ENCODE peak calls at places on chromosomes 5 and 9, in six cellular contexts. B is endodermal cell, Q is kidney epithelial cell, Z is A673, J is fibroblast of pulmonary artery, M is colonic mucosa. C is an unnamed sample.
A peak's percentile ranks its signal among the peaks of the same experiment; 100 is the strongest.

GRCh38 chr9:98667241-98667640 is 41.5 kb downstream of the GABBR2 start:
- DNase-seq in B (no peak), Q (no peak), Z (no peak), J (no peak), M (no peak), C (no peak)

GRCh38 chr9:77899679-77900354 is 131.8 kb downstream of the GNAQ start:
- DNase-seq in B (no peak), Q (peak; percentile 77), Z (no peak), J (peak; percentile 54), M (no peak), C (peak; percentile 74)

GRCh38 chr9:114538241-114538640 is 33.0 kb upstream of the WHRN start:
- DNase-seq in B (peak; percentile 86), Q (no peak), Z (peak; percentile 9), J (no peak), M (peak; percentile 42), C (peak; percentile 30)

GRCh38 chr9:134186471-134187109 is 22.2 kb upstream of the RNU6ATAC start:
- DNase-seq in B (peak; percentile 42), Q (no peak), Z (no peak), J (no peak), M (no peak), C (no peak)

GRCh38 chr5:58902305-58902704 is 319.4 kb downstream of the RAB3C start:
- DNase-seq in B (no peak), Q (no peak), Z (no peak), J (no peak), M (no peak), C (no peak)

GRCh38 chr5:72611111-72611724 is 104.0 kb upstream of the ZNF366 start:
- DNase-seq in B (peak; percentile 88), Q (no peak), Z (peak; percentile 75), J (peak; percentile 86), M (peak; percentile 78), C (peak; percentile 28)

GRCh38 chr9:21903380-21903965 is 90.7 kb downstream of the CDKN2A start:
- DNase-seq in B (no peak), Q (no peak), Z (peak; percentile 11), J (no peak), M (no peak), C (no peak)

GRCh38 chr5:59773286-59773685 is 120.2 kb downstream of the PDE4D start:
- DNase-seq in B (no peak), Q (no peak), Z (no peak), J (no peak), M (no peak), C (no peak)

GRCh38 chr5:142108432-142109355 is at the start of gene NDFIP1:
- DNase-seq in B (peak; percentile 93), Q (no peak), Z (peak; percentile 86), J (peak; percentile 77), M (peak; percentile 89), C (peak; percentile 45)

GRCh38 chr5:172166030-172166429 is 22.0 kb downstream of the STK10 start:
- DNase-seq in B (no peak), Q (no peak), Z (no peak), J (no peak), M (no peak), C (no peak)

GRCh38 chr5:142979636-142980035 is 209.5 kb downstream of the ARHGAP26 start:
- DNase-seq in B (peak; percentile 55), Q (no peak), Z (peak; percentile 73), J (no peak), M (peak; percentile 70), C (no peak)

GRCh38 chr5:148849461-148849860 is 23.1 kb downstream of the ADRB2 start:
- DNase-seq in B (no peak), Q (no peak), Z (no peak), J (no peak), M (no peak), C (peak; percentile 29)

GRCh38 chr9:130418776-130419175 is 26.0 kb upstream of the ASS1 start:
- DNase-seq in B (no peak), Q (no peak), Z (no peak), J (no peak), M (no peak), C (no peak)

GRCh38 chr5:135026645-135027317 is 7.2 kb downstream of the PITX1 start:
- DNase-seq in B (peak; percentile 60), Q (no peak), Z (no peak), J (no peak), M (no peak), C (no peak)

GRCh38 chr5:158976035-158976434 is 123.7 kb downstream of the EBF1 start:
- DNase-seq in B (no peak), Q (peak; percentile 79), Z (peak; percentile 25), J (peak; percentile 85), M (no peak), C (no peak)

GRCh38 chr5:136374638-136375037 is 9.3 kb upstream of the TRPC7 start:
- DNase-seq in B (no peak), Q (no peak), Z (no peak), J (no peak), M (no peak), C (no peak)

GRCh38 chr9:92294297-92294676 is 790 bp upstream of the IARS1 start:
- DNase-seq in B (peak; percentile 54), Q (no peak), Z (peak; percentile 37), J (no peak), M (peak; percentile 20), C (peak; percentile 23)

GRCh38 chr5:87095787-87096186 is 171.9 kb upstream of the RASA1 start:
- DNase-seq in B (no peak), Q (no peak), Z (no peak), J (no peak), M (no peak), C (no peak)

GRCh38 chr9:36980148-36980974 is 53.7 kb downstream of the PAX5 start:
- DNase-seq in B (peak; percentile 88), Q (no peak), Z (peak; percentile 91), J (no peak), M (no peak), C (peak; percentile 21)

GRCh38 chr5:93162201-93162654 is 418.8 kb downstream of the NR2F1-AS1 start:
- DNase-seq in B (no peak), Q (no peak), Z (peak; percentile 44), J (peak; percentile 40), M (no peak), C (no peak)

GRCh38 chr9:98175762-98176161 is 16.7 kb downstream of the CORO2A start:
- DNase-seq in B (no peak), Q (no peak), Z (no peak), J (no peak), M (no peak), C (no peak)

GRCh38 chr9:83166369-83166768 is 103.4 kb upstream of the RASEF start:
- DNase-seq in B (no peak), Q (peak; percentile 5), Z (no peak), J (no peak), M (peak; percentile 65), C (no peak)

DNA sequence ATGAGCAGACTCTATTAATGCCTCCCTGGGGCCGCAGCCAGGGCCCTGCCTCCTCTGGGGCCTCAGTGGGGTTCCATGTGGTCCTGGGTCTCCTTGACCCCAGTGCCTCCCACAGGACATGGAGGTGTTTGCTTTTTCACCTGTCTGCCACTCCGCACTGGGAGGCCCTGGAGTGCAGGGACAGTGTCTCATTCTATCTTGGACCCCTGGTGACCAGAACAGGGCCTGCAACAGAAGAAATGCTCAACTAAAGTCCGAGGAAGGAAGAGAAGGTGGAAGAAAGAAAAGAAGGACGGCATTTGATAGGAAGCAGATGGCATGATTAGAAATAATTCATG is 243.2 kb downstream of the CDK5RAP2 start:
- DNase-seq in B (no peak), Q (no peak), Z (no peak), J (no peak), M (no peak), C (no peak)
- H3K4me3 ChIP-seq in B (no peak overlapping the region), Q (no peak overlapping the region), Z (no peak overlapping the region), J (no peak overlapping the region), M (no peak overlapping the region), C (no peak overlapping the region)

GRCh38 chr5:175219256-175219835 is 224.6 kb downstream of the DRD1 start:
- DNase-seq in B (no peak), Q (no peak), Z (no peak), J (no peak), M (no peak), C (no peak)

GRCh38 chr5:175226506-175226905 is 217.5 kb downstream of the DRD1 start:
- DNase-seq in B (no peak), Q (no peak), Z (no peak), J (no peak), M (no peak), C (no peak)

GRCh38 chr5:175223336-175223735 is 220.6 kb downstream of the DRD1 start:
- DNase-seq in B (no peak), Q (no peak), Z (no peak), J (no peak), M (no peak), C (no peak)
- H3K4me3 ChIP-seq in B (no peak overlapping the region), Q (no peak overlapping the region), Z (no peak overlapping the region), J (no peak overlapping the region), M (no peak overlapping the region), C (no peak overlapping the region)

DNA sequence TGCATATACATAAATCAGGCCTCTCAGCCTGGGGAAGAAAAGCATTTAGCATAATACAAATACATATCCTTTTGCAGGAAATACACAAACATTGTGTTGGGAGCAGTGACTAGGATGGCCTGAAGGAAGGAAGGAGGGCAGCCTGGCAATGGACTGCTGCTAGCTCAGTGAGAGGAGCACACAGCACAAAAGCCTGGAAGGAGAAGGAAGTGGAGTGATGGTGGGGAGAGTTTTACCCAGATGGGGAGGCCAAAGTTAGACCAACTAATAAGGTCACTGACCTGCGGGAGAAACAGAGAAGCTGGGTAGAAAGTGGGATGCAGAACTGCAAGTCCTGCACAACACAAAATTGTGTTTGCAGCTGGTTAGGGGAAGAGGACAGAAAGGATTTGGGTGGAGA is 39.6 kb downstream of the SEMA6A start:
- DNase-seq in B (no peak), Q (no peak), Z (no peak), J (no peak), M (no peak), C (no peak)
- H3K4me3 ChIP-seq in B (no peak overlapping the region), Q (no peak overlapping the region), Z (no peak overlapping the region), J (no peak overlapping the region), M (no peak overlapping the region), C (no peak overlapping the region)

GRCh38 chr5:41427505-41427904 is 82.9 kb downstream of the PLCXD3 start:
- DNase-seq in B (no peak), Q (no peak), Z (no peak), J (no peak), M (no peak), C (no peak)
- H3K4me3 ChIP-seq in B (no peak overlapping the region), Q (no peak overlapping the region), Z (no peak overlapping the region), J (no peak overlapping the region), M (no peak overlapping the region), C (no peak overlapping the region)